ENCODE peak calls at places on chromosome 5, in five cellular contexts. E is bronchial epithelial cell; C is CD8-positive, alpha-beta T cell; F is AG04449; N is Caco-2. X is an unnamed sample.

GRCh38 chr5:53373420-53374188 is 106.8 kb upstream of the FST start:
- DNase-seq in F (no peak), N (no peak), E (peak; percentile 62), C (no peak), X (no peak)

GRCh38 chr5:113693621-113694130 is 180.2 kb downstream of the YTHDC2 start:
- DNase-seq in C (no peak), E (no peak), N (no peak), F (no peak), X (no peak)

GRCh38 chr5:132592521-132592920 is 35.7 kb downstream of the RAD50 start:
- DNase-seq in C (no peak), E (no peak), N (no peak), F (no peak), X (no peak)

GRCh38 chr5:107893642-107894041 is 222.9 kb upstream of the EFNA5 start:
- DNase-seq in C (no peak), N (no peak), F (no peak), E (peak; percentile 84), X (no peak)

GRCh38 chr5:1251678-1252580 is 26.7 kb downstream of the SLC6A18 start:
- DNase-seq in C (no peak), E (no peak), F (no peak), N (peak; percentile 88), X (no peak)

GRCh38 chr5:151682240-151682639 is 4.5 kb downstream of the SPARC start:
- DNase-seq in E (no peak), C (no peak), F (no peak), N (no peak), X (no peak)

GRCh38 chr5:32542216-32543059 is 42.9 kb upstream of the SUB1 start:
- DNase-seq in E (peak; percentile 30), N (no peak), C (no peak), F (no peak), X (no peak)

GRCh38 chr5:32225445-32225844 is 51.3 kb upstream of the GOLPH3 start:
- DNase-seq in F (peak; percentile 36), N (no peak), E (no peak), C (no peak), X (peak; percentile 60)

GRCh38 chr5:138449501-138450239 is 10.8 kb downstream of the REEP2 start:
- DNase-seq in N (peak; percentile 84), C (peak; percentile 61), F (no peak), E (peak; percentile 56), X (peak; percentile 53)

GRCh38 chr5:36155291-36155690 is 3.4 kb downstream of the SKP2 start:
- DNase-seq in F (no peak), C (no peak), N (no peak), E (no peak), X (no peak)

GRCh38 chr5:110258460-110258859 is 468.0 kb downstream of the TMEM232 start:
- DNase-seq in E (peak; percentile 56), F (peak; percentile 36), N (no peak), C (no peak), X (peak; percentile 11)

GRCh38 chr5:130978475-130978874 is 186.6 kb downstream of the HINT1 start:
- DNase-seq in C (no peak), E (peak; percentile 75), F (peak; percentile 17), N (no peak), X (no peak)

GRCh38 chr5:29367176-29367833 is 1826.2 kb upstream of the CDH6 start:
- DNase-seq in E (no peak), N (peak; percentile 26), F (no peak), C (no peak), X (no peak)

GRCh38 chr5:127820910-127821553 is 117.8 kb downstream of the CCDC192 start:
- DNase-seq in C (no peak), E (no peak), N (peak; percentile 51), F (peak; percentile 47), X (no peak)

GRCh38 chr5:159033351-159033657 is 66.4 kb downstream of the EBF1 start:
- DNase-seq in F (no peak), E (no peak), C (no peak), N (no peak), X (no peak)

GRCh38 chr5:61048534-61048933 is 103.5 kb downstream of the NDUFAF2 start:
- DNase-seq in C (no peak), E (peak; percentile 93), F (peak; percentile 37), N (no peak), X (no peak)

GRCh38 chr5:69364414-69364813 is 4.9 kb downstream of the AK6 start:
- DNase-seq in F (no peak), C (no peak), N (no peak), E (peak; percentile 17), X (no peak)

GRCh38 chr5:665541-665955 is 27.6 kb downstream of the TPPP start:
- DNase-seq in E (no peak), F (no peak), C (no peak), N (no peak), X (no peak)

GRCh38 chr5:89885670-89886069 is 523.9 kb downstream of the CETN3 start:
- DNase-seq in C (no peak), E (no peak), N (no peak), F (no peak), X (no peak)

DNA sequence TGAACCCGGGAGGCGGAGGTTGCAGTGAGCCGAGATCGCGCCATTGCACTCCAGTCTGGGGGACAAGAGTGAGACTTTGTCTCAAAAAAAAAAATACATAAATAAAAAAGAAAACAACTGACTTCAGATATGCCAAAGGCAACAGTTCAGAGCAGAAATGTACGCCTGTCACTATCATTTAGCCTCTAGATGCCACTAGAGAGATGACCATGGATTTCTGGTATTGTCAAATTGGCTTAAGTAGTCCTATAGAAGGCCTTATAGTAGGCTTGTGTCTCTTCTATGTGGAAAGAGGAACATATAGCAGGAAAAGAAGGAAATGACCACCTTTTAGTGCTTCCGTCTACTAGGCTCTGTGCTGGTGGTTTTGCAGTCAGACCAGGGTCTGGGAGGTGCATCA is 17.3 kb downstream of the AGXT2 start:
- DNase-seq in C (no peak), E (no peak), F (no peak), N (no peak), X (no peak)
- TF ChIP-seq CTCF in C (no peak), E (no peak), F (no peak), N (no peak), X (no peak)

GRCh38 chr5:153476767-153477166 is 13.7 kb upstream of the GRIA1 start:
- DNase-seq in F (peak; percentile 54), N (no peak), E (peak; percentile 96), C (no peak), X (no peak)
- TF ChIP-seq CTCF in F (peak; percentile 17), N (no peak), E (peak; percentile 52), C (no peak), X (no peak)

DNA sequence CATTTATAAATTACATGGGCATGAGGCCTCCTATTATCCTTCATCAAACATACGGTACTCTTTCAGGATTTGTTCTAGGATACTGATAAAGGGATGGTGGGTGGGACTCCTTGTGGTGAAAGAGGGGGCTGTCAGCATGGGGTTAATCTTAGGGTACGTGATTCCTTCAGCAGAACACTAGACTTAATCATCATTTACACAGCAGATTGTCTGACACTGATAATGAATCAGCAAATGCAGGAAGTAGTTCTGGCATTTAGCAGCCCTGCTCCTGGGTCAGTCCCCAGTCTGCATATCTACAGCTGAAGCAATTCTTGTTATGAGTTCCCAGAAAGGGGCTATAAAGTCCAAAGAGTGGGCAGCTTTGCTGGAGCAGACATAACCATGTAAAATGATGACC is 384.6 kb downstream of the SPOCK1 start:
- DNase-seq in C (no peak), F (peak; percentile 24), N (no peak), E (peak; percentile 83), X (no peak)
- TF ChIP-seq CTCF in C (no peak), F (peak; percentile 1), N (no peak), E (no peak), X (no peak)

GRCh38 chr5:178232124-178232919 is at the start of gene PHYKPL:
- DNase-seq in E (no peak), N (peak; percentile 72), F (no peak), C (peak; percentile 54), X (peak; percentile 44)
- TF ChIP-seq CTCF in E (peak; percentile 23), N (no peak), F (peak; percentile 15), C (no peak), X (peak; percentile 3)

X was measured in AG09319.